ENCODE peak calls at places on chromosomes 3 and 15, in ten cellular contexts. O is RPMI8226; J is brain pericyte; Q is dorsolateral prefrontal cortex; F is stimulated activated CD4-positive, alpha-beta T cell treated with anti-CD3 and anti-CD28 coated beads, Interleukin-1b, Interleukin-23, amount 100 ng/mL, for 1 hour; B is NCI-H774; X is activated CD8-positive, alpha-beta memory T cell treated with anti-CD3 and anti-CD28 coated beads for 48 hours; S is NCI-H1105 treated with DMSO at 0.1 percent for 48 hours; R is osteoblast; W is HT-29. I is an unnamed sample.

GRCh38 chr3:129104498-129105079 is 17.0 kb downstream of the RAB43 start:
- DNase-seq in W (no peak), B (no peak), S (no peak), O (peak), J (no peak), X (no peak), Q (no peak), F (no peak), R (no peak), I (no peak)

GRCh38 chr3:43893721-43894120 is 203.0 kb downstream of the ABHD5 start:
- DNase-seq in O (no peak), X (no peak), W (no peak), F (no peak), R (peak), S (no peak), B (no peak), J (no peak), Q (no peak), I (no peak)

GRCh38 chr3:194384569-194385001 is 14.5 kb downstream of the GP5 start:
- DNase-seq in W (no peak), X (no peak), J (no peak), R (no peak), O (no peak), S (no peak), F (no peak), Q (no peak), B (no peak), I (no peak)

GRCh38 chr3:4634894-4635293 is 141.7 kb downstream of the ITPR1 start:
- DNase-seq in J (no peak), Q (no peak), W (no peak), S (no peak), F (no peak), B (no peak), R (no peak), X (no peak), O (no peak), I (no peak)

GRCh38 chr3:127407026-127407939 is 119.4 kb upstream of the PRR20G start:
- DNase-seq in R (no peak), O (no peak), W (no peak), S (no peak), J (no peak), F (no peak), B (no peak), Q (no peak), X (no peak), I (no peak)

GRCh38 chr3:14633819-14634424 is 17.6 kb upstream of the CCDC174 start:
- DNase-seq in X (no peak), W (peak), J (no peak), R (peak), F (no peak), O (peak), S (peak), Q (no peak), B (peak), I (peak)

GRCh38 chr3:15800780-15801179 is 3.0 kb upstream of the ANKRD28 start:
- DNase-seq in X (no peak), S (no peak), J (no peak), Q (no peak), W (no peak), O (no peak), R (no peak), B (no peak), F (no peak), I (no peak)

GRCh38 chr3:143525408-143525807 is 322.9 kb downstream of the SLC9A9 start:
- DNase-seq in B (no peak), S (no peak), R (no peak), Q (no peak), J (no peak), F (no peak), X (no peak), O (no peak), W (no peak), I (no peak)

GRCh38 chr3:36681867-36682266 is 82.5 kb downstream of the DCLK3 start:
- DNase-seq in W (no peak), R (no peak), J (no peak), Q (no peak), O (no peak), B (no peak), F (no peak), S (no peak), X (no peak), I (no peak)

GRCh38 chr15:57562220-57562769 is 29.4 kb upstream of the MYZAP start:
- DNase-seq in R (no peak), W (no peak), J (no peak), Q (no peak), B (no peak), S (no peak), X (no peak), F (no peak), O (no peak), I (no peak)

GRCh38 chr3:171811913-171812321 is 1.6 kb upstream of the PLD1 start:
- DNase-seq in F (no peak), Q (no peak), O (no peak), S (no peak), W (no peak), B (no peak), J (no peak), X (no peak), R (no peak), I (no peak)

GRCh38 chr3:164459526-164460151 is 618.7 kb downstream of the SI start:
- DNase-seq in R (no peak), F (no peak), B (no peak), S (peak), W (no peak), O (no peak), Q (no peak), J (no peak), X (no peak), I (peak)

GRCh38 chr3:114380233-114380645 is 86.4 kb downstream of the TIGIT start:
- DNase-seq in S (no peak), Q (peak), O (no peak), W (peak), F (no peak), J (peak), R (peak), X (no peak), B (no peak), I (no peak)

GRCh38 chr3:196175717-196176116 is 35.5 kb downstream of the ZDHHC19 start:
- DNase-seq in R (peak), O (no peak), B (no peak), Q (no peak), S (no peak), F (no peak), J (no peak), X (no peak), W (no peak), I (no peak)

GRCh38 chr3:195931582-195932273 is 23.4 kb upstream of the TNK2 start:
- DNase-seq in W (no peak), F (no peak), R (peak), J (no peak), Q (peak), O (no peak), B (no peak), S (no peak), X (no peak), I (no peak)

GRCh38 chr3:32321095-32321835 is 70.4 kb upstream of the CMTM7 start:
- DNase-seq in X (no peak), B (peak), R (no peak), W (no peak), S (no peak), Q (no peak), O (no peak), F (no peak), J (peak), I (peak)

GRCh38 chr3:52469001-52469400 is 13.6 kb downstream of the NISCH start:
- DNase-seq in S (no peak), F (no peak), J (no peak), W (no peak), Q (no peak), R (no peak), X (no peak), O (no peak), B (no peak), I (no peak)

GRCh38 chr3:189570916-189571315 is 60.3 kb upstream of the TP63 start:
- DNase-seq in W (no peak), F (no peak), O (no peak), Q (no peak), J (no peak), B (no peak), S (no peak), R (no peak), X (no peak), I (no peak)

GRCh38 chr3:104941785-104942184 is 424.9 kb upstream of the ALCAM start:
- DNase-seq in F (no peak), O (no peak), B (no peak), X (no peak), Q (no peak), R (no peak), S (no peak), W (no peak), J (no peak), I (no peak)

GRCh38 chr3:13492976-13493866 is 13.1 kb downstream of the HDAC11 start:
- DNase-seq in S (no peak), X (no peak), W (no peak), R (no peak), F (no peak), J (no peak), Q (no peak), O (no peak), B (no peak), I (no peak)

GRCh38 chr3:148066787-148067186 is 630.9 kb upstream of the AGTR1 start:
- DNase-seq in R (no peak), J (no peak), F (no peak), B (no peak), W (no peak), S (no peak), Q (no peak), X (no peak), O (no peak), I (no peak)

GRCh38 chr3:38586546-38587520 is 62.7 kb downstream of the SCN5A start:
- DNase-seq in J (no peak), O (no peak), X (no peak), F (no peak), B (no peak), S (no peak), W (no peak), R (no peak), Q (no peak), I (no peak)

GRCh38 chr3:171781711-171782127 is 28.6 kb downstream of the PLD1 start:
- DNase-seq in F (no peak), J (no peak), W (no peak), B (no peak), Q (no peak), R (peak), O (no peak), S (no peak), X (no peak), I (no peak)

GRCh38 chr15:59255647-59256380 is 49.2 kb downstream of the LDHAL6B start:
- DNase-seq in W (peak), R (no peak), J (no peak), F (no peak), B (no peak), X (no peak), Q (no peak), S (no peak), O (no peak), I (no peak)

GRCh38 chr3:127121221-127121647 is 71.7 kb upstream of the PRR23E start:
- DNase-seq in J (no peak), X (no peak), W (no peak), F (no peak), S (no peak), B (no peak), O (no peak), R (no peak), Q (no peak), I (no peak)

GRCh38 chr3:37907371-37907770 is 45.7 kb downstream of the CTDSPL start:
- DNase-seq in F (no peak), S (no peak), B (no peak), W (no peak), X (no peak), R (no peak), O (no peak), J (no peak), Q (no peak), I (no peak)